ENCODE peak calls at places on chromosomes 13 and 19, in four cellular contexts. One of them, this sample, is unnamed.

GRCh38 chr19:53991224-53992113 is at the start of gene CACNG6:
- DNase-seq in K562: no peak
- DNase-seq in H1: no peak
- DNase-seq in GM12878: no peak
- DNase-seq in this sample: no peak

GRCh38 chr13:31968473-31968872 is 63.1 kb upstream of the FRY start:
- DNase-seq in K562: no peak
- DNase-seq in H1: no peak
- DNase-seq in GM12878: no peak
- DNase-seq in this sample: peak

GRCh38 chr13:37192986-37193385 is 87.5 kb upstream of the CSNK1A1L start:
- DNase-seq in K562: no peak
- DNase-seq in H1: no peak
- DNase-seq in GM12878: no peak
- DNase-seq in this sample: no peak

GRCh38 chr13:22372261-22372660 is 701.4 kb downstream of the FGF9 start:
- DNase-seq in K562: no peak
- DNase-seq in H1: no peak
- DNase-seq in GM12878: no peak
- DNase-seq in this sample: no peak

GRCh38 chr19:51433092-51433491 is 15.7 kb upstream of the SIGLEC10 start:
- DNase-seq in K562: no peak
- DNase-seq in H1: no peak
- DNase-seq in GM12878: no peak
- DNase-seq in this sample: no peak

GRCh38 chr19:46678110-46678732 is 17.2 kb upstream of the DACT3 start:
- DNase-seq in K562: peak
- DNase-seq in H1: no peak
- DNase-seq in GM12878: no peak
- DNase-seq in this sample: no peak

GRCh38 chr19:54294539-54294938 is 13.6 kb upstream of the LILRB2 start:
- DNase-seq in K562: no peak
- DNase-seq in H1: no peak
- DNase-seq in GM12878: no peak
- DNase-seq in this sample: no peak

GRCh38 chr19:46955114-46955812 is 64.4 kb upstream of the NPAS1 start:
- DNase-seq in K562: peak
- DNase-seq in H1: no peak
- DNase-seq in GM12878: no peak
- DNase-seq in this sample: peak

GRCh38 chr13:53198017-53198416 is 169.4 kb downstream of the OLFM4 start:
- DNase-seq in K562: no peak
- DNase-seq in H1: no peak
- DNase-seq in GM12878: no peak
- DNase-seq in this sample: no peak

GRCh38 chr19:611506-611869 is 21.8 kb downstream of the HCN2 start:
- DNase-seq in K562: no peak
- DNase-seq in H1: no peak
- DNase-seq in GM12878: no peak
- DNase-seq in this sample: no peak

GRCh38 chr19:33778089-33778791 is 18.4 kb upstream of the KCTD15 start:
- DNase-seq in K562: peak
- DNase-seq in H1: no peak
- DNase-seq in GM12878: peak
- DNase-seq in this sample: peak

GRCh38 chr19:3062165-3063105 is at the start of gene TLE5:
- DNase-seq in K562: peak
- DNase-seq in H1: no peak
- DNase-seq in GM12878: no peak
- DNase-seq in this sample: no peak

GRCh38 chr13:101449971-101450748 is 2.3 kb upstream of the ITGBL1 start:
- DNase-seq in K562: no peak
- DNase-seq in H1: no peak
- DNase-seq in GM12878: no peak
- DNase-seq in this sample: no peak

GRCh38 chr19:49056101-49056901 is 1.2 kb downstream of the CGB7 start:
- DNase-seq in K562: peak
- DNase-seq in H1: no peak
- DNase-seq in GM12878: no peak
- DNase-seq in this sample: peak

GRCh38 chr19:48254529-48254970 is 1.2 kb downstream of the CARD8 start:
- DNase-seq in K562: no peak
- DNase-seq in H1: no peak
- DNase-seq in GM12878: no peak
- DNase-seq in this sample: no peak

GRCh38 chr13:99002191-99002710 is 24.4 kb upstream of the DOCK9 start:
- DNase-seq in K562: no peak
- DNase-seq in H1: no peak
- DNase-seq in GM12878: no peak
- DNase-seq in this sample: no peak

GRCh38 chr19:45115809-45116615 is 23.0 kb downstream of the PPP1R37 start:
- DNase-seq in K562: no peak
- DNase-seq in H1: no peak
- DNase-seq in GM12878: no peak
- DNase-seq in this sample: peak

GRCh38 chr19:15263361-15263985 is 31.2 kb upstream of the EPHX3 start:
- DNase-seq in K562: no peak
- DNase-seq in H1: no peak
- DNase-seq in GM12878: no peak
- DNase-seq in this sample: no peak
- TF ChIP-seq GABPA in K562: no peak
- TF ChIP-seq GABPA in H1: no peak
- TF ChIP-seq GABPA in GM12878: no peak
- TF ChIP-seq GABPA in this sample: no peak

DNA sequence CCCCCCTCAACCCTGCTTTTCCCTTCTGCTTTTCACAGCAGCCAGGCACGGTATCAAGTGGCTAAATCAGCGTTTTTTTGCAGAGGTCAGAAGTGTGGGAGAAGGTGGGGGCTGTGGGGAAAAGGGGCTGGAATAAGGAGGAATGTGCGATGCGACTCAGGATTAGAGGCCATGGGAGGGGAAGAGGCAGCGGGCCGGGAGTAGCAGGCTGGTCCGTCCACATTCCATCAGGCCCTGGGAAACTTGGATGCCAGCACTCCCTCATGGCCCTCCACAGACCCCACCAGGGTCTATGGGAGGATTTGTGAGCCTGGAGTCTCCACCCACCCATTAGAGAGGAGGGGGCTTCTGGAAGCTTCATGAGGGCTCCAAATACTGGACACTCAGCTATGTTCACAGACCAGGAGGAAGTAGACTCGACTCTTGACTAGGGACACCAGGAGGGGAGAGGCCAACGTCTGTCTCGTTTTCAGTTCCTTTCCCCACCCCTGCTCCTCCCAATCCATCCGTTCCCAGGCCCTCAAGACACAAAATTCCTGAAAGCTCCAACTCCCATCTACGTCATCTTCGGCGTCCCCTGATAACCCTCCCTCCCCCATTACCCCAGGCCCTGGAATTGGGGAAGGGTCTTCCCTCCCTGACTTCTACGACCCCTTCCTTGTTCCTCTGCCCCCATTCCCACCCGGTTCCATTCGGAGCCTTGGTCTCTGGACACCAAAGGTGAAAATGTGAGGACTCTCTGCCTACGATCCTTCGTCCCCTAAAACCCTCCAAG is 3.3 kb upstream of the KCNC3 start:
- DNase-seq in K562: no peak
- DNase-seq in H1: no peak
- DNase-seq in GM12878: no peak
- DNase-seq in this sample: no peak
- TF ChIP-seq GABPA in K562: no peak
- TF ChIP-seq GABPA in H1: no peak
- TF ChIP-seq GABPA in GM12878: no peak
- TF ChIP-seq GABPA in this sample: no peak

GRCh38 chr19:8194528-8195275 is 14.5 kb upstream of the CERS4 start:
- DNase-seq in K562: no peak
- DNase-seq in H1: no peak
- DNase-seq in GM12878: no peak
- DNase-seq in this sample: no peak
- TF ChIP-seq GABPA in K562: no peak
- TF ChIP-seq GABPA in H1: no peak
- TF ChIP-seq GABPA in GM12878: no peak
- TF ChIP-seq GABPA in this sample: no peak

DNA sequence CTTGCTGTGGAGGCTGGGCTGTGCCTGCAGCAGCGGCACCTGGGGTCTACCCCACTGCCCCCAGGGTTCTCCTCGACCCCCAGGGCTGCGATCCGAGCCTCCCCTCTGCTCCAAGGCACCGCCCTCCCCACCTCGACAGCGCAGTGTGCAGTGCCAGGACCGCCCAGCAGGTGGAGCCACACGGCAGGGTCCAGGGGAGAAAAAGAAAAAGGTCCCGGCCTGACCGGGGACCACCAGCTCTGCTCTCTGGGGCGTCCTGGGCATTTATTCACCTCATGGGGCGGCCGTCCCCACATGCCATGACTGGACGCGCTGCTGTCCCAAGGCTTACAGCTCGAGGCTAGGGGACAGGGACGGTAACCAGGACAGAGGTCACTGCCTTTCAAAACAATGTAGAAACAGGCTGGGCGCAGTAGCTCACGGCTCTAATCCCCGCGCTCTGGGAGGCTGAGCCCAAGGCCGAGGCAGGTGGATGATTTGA is 10.6 kb downstream of the REXO1 start:
- DNase-seq in K562: peak
- DNase-seq in H1: no peak
- DNase-seq in GM12878: no peak
- DNase-seq in this sample: no peak
- TF ChIP-seq GABPA in K562: no peak
- TF ChIP-seq GABPA in H1: no peak
- TF ChIP-seq GABPA in GM12878: no peak
- TF ChIP-seq GABPA in this sample: no peak

GRCh38 chr19:6551607-6552450 is 21.0 kb downstream of the TNFSF9 start:
- DNase-seq in K562: peak
- DNase-seq in H1: no peak
- DNase-seq in GM12878: no peak
- DNase-seq in this sample: no peak
- TF ChIP-seq GABPA in K562: no peak
- TF ChIP-seq GABPA in H1: no peak
- TF ChIP-seq GABPA in GM12878: no peak
- TF ChIP-seq GABPA in this sample: no peak

This sample was measured in HL-60.